ENCODE peak calls at places on chromosomes 7 and 10, in nine cellular contexts. One of them, this sample, is unnamed.

GRCh38 chr7:33744293-33744692 is 161.0 kb upstream of the BMPER start:
- DNase-seq in uterus: no peak
- DNase-seq in heart right ventricle: no peak
- DNase-seq in astrocyte of the spinal cord: no peak
- DNase-seq in lower leg skin: no peak
- DNase-seq in neural progenitor cell: peak; percentile 63
- DNase-seq in AG04450: no peak
- DNase-seq in pancreas: no peak
- DNase-seq in fibroblast of mammary gland: peak; percentile 36
- DNase-seq in this sample: no peak

GRCh38 chr10:108052981-108053380 is 888.5 kb upstream of the SORCS1 start:
- DNase-seq in lower leg skin: no peak
- DNase-seq in heart right ventricle: no peak
- DNase-seq in astrocyte of the spinal cord: peak; percentile 6
- DNase-seq in fibroblast of mammary gland: peak; percentile 66
- DNase-seq in neural progenitor cell: no peak
- DNase-seq in pancreas: no peak
- DNase-seq in AG04450: no peak
- DNase-seq in uterus: no peak
- DNase-seq in this sample: no peak

GRCh38 chr7:121406-121805 is 71.0 kb upstream of the FAM20C start:
- DNase-seq in uterus: no peak
- DNase-seq in AG04450: no peak
- DNase-seq in neural progenitor cell: no peak
- DNase-seq in lower leg skin: no peak
- DNase-seq in heart right ventricle: no peak
- DNase-seq in fibroblast of mammary gland: no peak
- DNase-seq in astrocyte of the spinal cord: no peak
- DNase-seq in pancreas: no peak
- DNase-seq in this sample: no peak

GRCh38 chr10:61332506-61332905 is 120.7 kb downstream of the TMEM26 start:
- DNase-seq in pancreas: no peak
- DNase-seq in lower leg skin: no peak
- DNase-seq in neural progenitor cell: no peak
- DNase-seq in astrocyte of the spinal cord: no peak
- DNase-seq in fibroblast of mammary gland: no peak
- DNase-seq in uterus: no peak
- DNase-seq in AG04450: no peak
- DNase-seq in heart right ventricle: no peak
- DNase-seq in this sample: no peak

GRCh38 chr7:26153823-26154783 is 2.1 kb downstream of the NFE2L3 start:
- DNase-seq in neural progenitor cell: peak; percentile 34
- DNase-seq in uterus: no peak
- DNase-seq in astrocyte of the spinal cord: peak; percentile 67
- DNase-seq in fibroblast of mammary gland: no peak
- DNase-seq in pancreas: peak; percentile 48
- DNase-seq in lower leg skin: peak; percentile 36
- DNase-seq in AG04450: no peak
- DNase-seq in heart right ventricle: peak; percentile 21
- DNase-seq in this sample: no peak

GRCh38 chr10:62386401-62387320 is 12.5 kb downstream of the ZNF365 start:
- DNase-seq in heart right ventricle: no peak
- DNase-seq in pancreas: no peak
- DNase-seq in astrocyte of the spinal cord: no peak
- DNase-seq in lower leg skin: no peak
- DNase-seq in neural progenitor cell: no peak
- DNase-seq in uterus: no peak
- DNase-seq in fibroblast of mammary gland: peak; percentile 77
- DNase-seq in AG04450: no peak
- DNase-seq in this sample: no peak

GRCh38 chr7:84202855-84203254 is 8.3 kb upstream of the SEMA3A start:
- DNase-seq in neural progenitor cell: no peak
- DNase-seq in uterus: no peak
- DNase-seq in pancreas: no peak
- DNase-seq in fibroblast of mammary gland: no peak
- DNase-seq in heart right ventricle: no peak
- DNase-seq in astrocyte of the spinal cord: no peak
- DNase-seq in lower leg skin: no peak
- DNase-seq in AG04450: no peak
- DNase-seq in this sample: no peak

GRCh38 chr7:28301148-28301641 is 111.1 kb upstream of the CREB5 start:
- DNase-seq in uterus: peak; percentile 59
- DNase-seq in pancreas: no peak
- DNase-seq in neural progenitor cell: no peak
- DNase-seq in AG04450: no peak
- DNase-seq in astrocyte of the spinal cord: peak; percentile 37
- DNase-seq in heart right ventricle: no peak
- DNase-seq in lower leg skin: no peak
- DNase-seq in fibroblast of mammary gland: peak; percentile 85
- DNase-seq in this sample: peak; percentile 71

GRCh38 chr7:44969049-44969700 is 9.6 kb downstream of the MYO1G start:
- DNase-seq in uterus: no peak
- DNase-seq in pancreas: no peak
- DNase-seq in AG04450: no peak
- DNase-seq in heart right ventricle: no peak
- DNase-seq in fibroblast of mammary gland: no peak
- DNase-seq in neural progenitor cell: no peak
- DNase-seq in lower leg skin: no peak
- DNase-seq in astrocyte of the spinal cord: no peak
- DNase-seq in this sample: no peak

GRCh38 chr7:149415391-149416068 is 45.3 kb downstream of the ZNF777 start:
- DNase-seq in lower leg skin: no peak
- DNase-seq in AG04450: no peak
- DNase-seq in pancreas: no peak
- DNase-seq in neural progenitor cell: peak; percentile 18
- DNase-seq in astrocyte of the spinal cord: no peak
- DNase-seq in uterus: no peak
- DNase-seq in fibroblast of mammary gland: peak; percentile 57
- DNase-seq in heart right ventricle: no peak
- DNase-seq in this sample: no peak

GRCh38 chr7:155916926-155917655 is 104.8 kb upstream of the SHH start:
- DNase-seq in AG04450: peak; percentile 24
- DNase-seq in uterus: no peak
- DNase-seq in heart right ventricle: no peak
- DNase-seq in neural progenitor cell: no peak
- DNase-seq in lower leg skin: no peak
- DNase-seq in astrocyte of the spinal cord: peak; percentile 5
- DNase-seq in pancreas: no peak
- DNase-seq in fibroblast of mammary gland: peak; percentile 1
- DNase-seq in this sample: no peak

GRCh38 chr10:110483633-110484032 is 14.1 kb upstream of the DUSP5 start:
- DNase-seq in heart right ventricle: no peak
- DNase-seq in neural progenitor cell: no peak
- DNase-seq in AG04450: no peak
- DNase-seq in fibroblast of mammary gland: no peak
- DNase-seq in pancreas: no peak
- DNase-seq in uterus: no peak
- DNase-seq in lower leg skin: no peak
- DNase-seq in astrocyte of the spinal cord: no peak
- DNase-seq in this sample: no peak

GRCh38 chr7:127474457-127474856 is 81.9 kb upstream of the ZNF800 start:
- DNase-seq in astrocyte of the spinal cord: no peak
- DNase-seq in AG04450: no peak
- DNase-seq in fibroblast of mammary gland: peak; percentile 7
- DNase-seq in uterus: no peak
- DNase-seq in pancreas: no peak
- DNase-seq in heart right ventricle: no peak
- DNase-seq in lower leg skin: no peak
- DNase-seq in neural progenitor cell: no peak
- DNase-seq in this sample: no peak

DNA sequence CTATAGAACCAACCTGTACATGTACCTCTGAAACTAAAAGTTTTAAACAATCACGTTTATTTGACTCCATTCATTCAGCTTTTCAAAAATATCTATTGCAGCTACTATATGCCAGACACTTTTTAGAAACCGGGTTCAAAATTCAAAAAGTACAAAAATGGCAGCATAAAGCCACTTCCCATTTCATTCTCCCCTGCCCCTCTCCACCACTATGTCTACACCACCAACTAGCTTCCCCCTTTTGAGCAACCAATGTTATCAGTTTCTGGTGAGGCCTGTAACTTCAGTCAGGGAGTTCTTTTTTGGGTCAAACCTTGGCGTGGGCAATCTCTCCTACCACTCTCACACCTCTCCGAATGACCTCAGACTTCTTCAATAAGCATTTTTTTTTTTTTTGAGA is 11.6 kb upstream of the HHEX start:
- DNase-seq in astrocyte of the spinal cord: no peak
- DNase-seq in uterus: no peak
- DNase-seq in fibroblast of mammary gland: no peak
- DNase-seq in AG04450: no peak
- DNase-seq in lower leg skin: no peak
- DNase-seq in pancreas: no peak
- DNase-seq in neural progenitor cell: no peak
- DNase-seq in heart right ventricle: no peak
- DNase-seq in this sample: no peak
- H3K4me3 ChIP-seq in astrocyte of the spinal cord: no peak overlapping the region
- H3K4me3 ChIP-seq in uterus: no peak overlapping the region
- H3K4me3 ChIP-seq in fibroblast of mammary gland: no peak overlapping the region
- H3K4me3 ChIP-seq in AG04450: no peak overlapping the region
- H3K4me3 ChIP-seq in lower leg skin: no peak overlapping the region
- H3K4me3 ChIP-seq in pancreas: no peak overlapping the region
- H3K4me3 ChIP-seq in neural progenitor cell: no peak overlapping the region
- H3K4me3 ChIP-seq in heart right ventricle: no peak overlapping the region
- H3K4me3 ChIP-seq in this sample: no peak overlapping the region

GRCh38 chr10:119738962-119739361 is 13.1 kb downstream of the INPP5F start:
- DNase-seq in uterus: no peak
- DNase-seq in heart right ventricle: no peak
- DNase-seq in AG04450: no peak
- DNase-seq in fibroblast of mammary gland: no peak
- DNase-seq in pancreas: no peak
- DNase-seq in neural progenitor cell: no peak
- DNase-seq in astrocyte of the spinal cord: no peak
- DNase-seq in lower leg skin: no peak
- DNase-seq in this sample: no peak

GRCh38 chr10:119736220-119736619 is 10.4 kb downstream of the INPP5F start:
- DNase-seq in AG04450: no peak
- DNase-seq in astrocyte of the spinal cord: no peak
- DNase-seq in pancreas: no peak
- DNase-seq in heart right ventricle: no peak
- DNase-seq in uterus: no peak
- DNase-seq in fibroblast of mammary gland: no peak
- DNase-seq in neural progenitor cell: no peak
- DNase-seq in lower leg skin: no peak
- DNase-seq in this sample: no peak

GRCh38 chr10:119740096-119740495 is 14.2 kb downstream of the INPP5F start:
- DNase-seq in AG04450: no peak
- DNase-seq in lower leg skin: no peak
- DNase-seq in pancreas: no peak
- DNase-seq in heart right ventricle: no peak
- DNase-seq in neural progenitor cell: no peak
- DNase-seq in uterus: no peak
- DNase-seq in fibroblast of mammary gland: no peak
- DNase-seq in astrocyte of the spinal cord: no peak
- DNase-seq in this sample: no peak

GRCh38 chr10:119737039-119737663 is 11.3 kb downstream of the INPP5F start:
- DNase-seq in heart right ventricle: no peak
- DNase-seq in astrocyte of the spinal cord: no peak
- DNase-seq in fibroblast of mammary gland: no peak
- DNase-seq in AG04450: no peak
- DNase-seq in neural progenitor cell: no peak
- DNase-seq in uterus: no peak
- DNase-seq in pancreas: no peak
- DNase-seq in lower leg skin: no peak
- DNase-seq in this sample: no peak

GRCh38 chr10:119737827-119738226 is 12.0 kb downstream of the INPP5F start:
- DNase-seq in astrocyte of the spinal cord: peak; percentile 82
- DNase-seq in neural progenitor cell: peak; percentile 20
- DNase-seq in lower leg skin: peak; percentile 28
- DNase-seq in fibroblast of mammary gland: peak; percentile 83
- DNase-seq in heart right ventricle: no peak
- DNase-seq in uterus: peak; percentile 31
- DNase-seq in pancreas: no peak
- DNase-seq in AG04450: peak; percentile 61
- DNase-seq in this sample: peak; percentile 76
- H3K4me3 ChIP-seq in astrocyte of the spinal cord: no peak overlapping the region
- H3K4me3 ChIP-seq in neural progenitor cell: no peak overlapping the region
- H3K4me3 ChIP-seq in lower leg skin: no peak overlapping the region
- H3K4me3 ChIP-seq in fibroblast of mammary gland: no peak overlapping the region
- H3K4me3 ChIP-seq in heart right ventricle: no peak overlapping the region
- H3K4me3 ChIP-seq in uterus: no peak overlapping the region
- H3K4me3 ChIP-seq in pancreas: no peak overlapping the region
- H3K4me3 ChIP-seq in AG04450: no peak overlapping the region
- H3K4me3 ChIP-seq in this sample: no peak overlapping the region

DNA sequence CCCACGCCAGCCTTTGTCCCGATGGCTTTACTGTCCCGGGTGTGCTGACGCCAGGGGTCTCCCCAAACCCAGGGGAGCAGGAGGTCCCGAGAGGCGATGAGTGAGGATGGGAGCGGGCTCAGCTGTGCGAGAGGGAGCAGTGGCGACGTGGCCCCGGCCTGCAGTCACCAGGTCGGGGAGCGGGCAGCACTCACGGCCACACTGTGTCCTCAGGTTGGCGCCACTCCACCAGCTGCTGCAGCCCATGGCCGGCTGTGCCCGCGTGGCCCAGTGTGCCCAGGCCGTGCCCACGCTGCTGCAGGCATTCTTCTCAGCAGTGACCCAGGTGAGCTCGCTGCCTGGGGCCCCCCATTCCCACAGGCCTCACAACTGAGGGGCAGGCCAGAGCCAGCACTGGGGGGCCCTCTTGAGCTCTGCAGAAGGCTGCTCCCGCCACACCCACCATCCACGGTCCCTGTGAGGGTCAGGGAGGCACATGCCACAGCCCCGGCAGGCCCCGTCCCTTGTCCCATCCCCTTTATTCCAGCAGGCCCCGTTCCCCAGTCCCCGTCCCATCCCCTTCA is 13.3 kb downstream of the AP5Z1 start:
- DNase-seq in uterus: no peak
- DNase-seq in lower leg skin: no peak
- DNase-seq in heart right ventricle: no peak
- DNase-seq in AG04450: no peak
- DNase-seq in pancreas: no peak
- DNase-seq in neural progenitor cell: no peak
- DNase-seq in astrocyte of the spinal cord: no peak
- DNase-seq in fibroblast of mammary gland: no peak
- DNase-seq in this sample: no peak
- H3K4me3 ChIP-seq in uterus: no peak overlapping the region
- H3K4me3 ChIP-seq in lower leg skin: no peak overlapping the region
- H3K4me3 ChIP-seq in heart right ventricle: no peak overlapping the region
- H3K4me3 ChIP-seq in AG04450: no peak overlapping the region
- H3K4me3 ChIP-seq in pancreas: no peak overlapping the region
- H3K4me3 ChIP-seq in neural progenitor cell: no peak overlapping the region
- H3K4me3 ChIP-seq in astrocyte of the spinal cord: no peak overlapping the region
- H3K4me3 ChIP-seq in fibroblast of mammary gland: no peak overlapping the region
- H3K4me3 ChIP-seq in this sample: no peak overlapping the region

DNA sequence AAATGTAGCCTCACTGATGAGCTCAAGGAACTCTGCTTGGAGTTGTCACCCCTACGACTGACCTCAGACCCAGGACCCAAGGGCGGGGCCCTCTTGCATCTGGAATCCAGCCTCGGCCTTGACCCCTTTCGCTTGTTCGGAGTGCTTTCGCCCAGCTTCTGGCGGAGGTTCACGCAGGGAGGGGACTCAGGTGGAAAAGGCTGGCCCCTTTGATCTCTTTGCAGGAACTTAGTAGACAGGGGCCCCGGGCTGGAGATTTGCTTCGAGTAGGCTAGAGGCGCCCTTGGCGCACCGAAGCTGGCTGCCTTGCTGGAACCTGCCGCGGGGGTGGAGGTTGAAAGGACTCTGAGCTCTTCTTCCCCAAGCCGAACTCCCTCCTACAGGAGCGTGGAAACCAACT is 255.0 kb downstream of the OTUD1 start:
- DNase-seq in astrocyte of the spinal cord: no peak
- DNase-seq in neural progenitor cell: peak; percentile 48
- DNase-seq in pancreas: no peak
- DNase-seq in fibroblast of mammary gland: no peak
- DNase-seq in uterus: no peak
- DNase-seq in lower leg skin: no peak
- DNase-seq in heart right ventricle: no peak
- DNase-seq in AG04450: no peak
- DNase-seq in this sample: no peak
- H3K4me3 ChIP-seq in astrocyte of the spinal cord: no peak overlapping the region
- H3K4me3 ChIP-seq in neural progenitor cell: peak overlapping the region; percentile 69
- H3K4me3 ChIP-seq in pancreas: peak overlapping the region; percentile 38
- H3K4me3 ChIP-seq in fibroblast of mammary gland: no peak overlapping the region
- H3K4me3 ChIP-seq in uterus: no peak overlapping the region
- H3K4me3 ChIP-seq in lower leg skin: no peak overlapping the region
- H3K4me3 ChIP-seq in heart right ventricle: peak overlapping the region; percentile 40
- H3K4me3 ChIP-seq in AG04450: no peak overlapping the region
- H3K4me3 ChIP-seq in this sample: no peak overlapping the region

This sample was measured in skeletal muscle cell.